ENCODE peak calls at places on chromosome 4, in nine cellular contexts. S is cerebellum; M is T follicular helper cell; E is central memory CD4-positive, alpha-beta T cell; O is NCI-H1105; Y is activated T-helper 1 cell treated with anti-CD3 and anti-CD28 coated beads, Interleukin-2, amount 50 U/mL, for 16 hours; H is neural crest cell; Z is astrocyte of the spinal cord; N is stimulated activated CD8-positive, alpha-beta memory T cell treated with anti-CD3 and anti-CD28 coated beads, Interleukin-4, amount 100 ng/mL, for 48 hours. A is an unnamed sample.

GRCh38 chr4:149347139-149347538 is 468.5 kb downstream of the IQCM start:
- DNase-seq in S (no peak), M (no peak), E (no peak), O (no peak), Y (no peak), H (no peak), Z (no peak), N (no peak), A (no peak)

GRCh38 chr4:38385286-38386010 is 278.6 kb upstream of the KLF3 start:
- DNase-seq in S (no peak), M (no peak), E (no peak), O (no peak), Y (no peak), H (no peak), Z (no peak), N (no peak), A (no peak)

GRCh38 chr4:149176019-149176418 is 639.6 kb downstream of the IQCM start:
- DNase-seq in S (no peak), M (no peak), E (no peak), O (no peak), Y (no peak), H (no peak), Z (no peak), N (no peak), A (peak)

GRCh38 chr4:52052475-52052780 is 1.3 kb downstream of the SPATA18 start:
- DNase-seq in S (no peak), M (no peak), E (no peak), O (no peak), Y (no peak), H (no peak), Z (peak), N (no peak), A (peak)

GRCh38 chr4:123995939-123996338 is 599.3 kb downstream of the SPRY1 start:
- DNase-seq in S (no peak), M (no peak), E (no peak), O (no peak), Y (no peak), H (no peak), Z (peak), N (no peak), A (no peak)

GRCh38 chr4:26985836-26986235 is 125.2 kb downstream of the STIM2 start:
- DNase-seq in S (no peak), M (peak), E (peak), O (no peak), Y (no peak), H (no peak), Z (no peak), N (no peak), A (no peak)

GRCh38 chr4:19748470-19748869 is 503.2 kb upstream of the SLIT2 start:
- DNase-seq in S (no peak), M (no peak), E (no peak), O (no peak), Y (no peak), H (no peak), Z (no peak), N (no peak), A (no peak)

GRCh38 chr4:18075823-18076433 is 54.4 kb upstream of the LCORL start:
- DNase-seq in S (no peak), M (no peak), E (peak), O (no peak), Y (no peak), H (no peak), Z (no peak), N (peak), A (peak)

GRCh38 chr4:135281230-135281629 is 1079.6 kb upstream of the PABPC4L start:
- DNase-seq in S (no peak), M (no peak), E (no peak), O (no peak), Y (no peak), H (no peak), Z (no peak), N (no peak), A (peak)

GRCh38 chr4:90403781-90404180 is 276.6 kb downstream of the CCSER1 start:
- DNase-seq in S (no peak), M (no peak), E (no peak), O (no peak), Y (no peak), H (no peak), Z (peak), N (no peak), A (no peak)

GRCh38 chr4:154329268-154329858 is 162.2 kb downstream of the DCHS2 start:
- DNase-seq in S (no peak), M (no peak), E (no peak), O (no peak), Y (no peak), H (no peak), Z (peak), N (no peak), A (peak)

GRCh38 chr4:40550900-40551546 is 78.6 kb downstream of the RBM47 start:
- DNase-seq in S (no peak), M (no peak), E (peak), O (no peak), Y (no peak), H (no peak), Z (peak), N (no peak), A (peak)

GRCh38 chr4:90419124-90419711 is 292.0 kb downstream of the CCSER1 start:
- DNase-seq in S (peak), M (no peak), E (no peak), O (no peak), Y (no peak), H (no peak), Z (peak), N (no peak), A (peak)

GRCh38 chr4:1601852-1602525 is 82.1 kb downstream of the FAM53A start:
- DNase-seq in S (no peak), M (no peak), E (no peak), O (no peak), Y (no peak), H (no peak), Z (no peak), N (no peak), A (no peak)

A was measured in GM23338.